ENCODE peak calls at places on chromosomes 2 and 18, in four cellular contexts. S is right lobe of liver, O is Peyer's patch, P is heart left ventricle. T is an unnamed sample.

GRCh38 chr2:225052703-225053102 is 10.4 kb upstream of the DOCK10 start:
- DNase-seq in S (no peak), P (no peak), O (no peak), T (no peak)

GRCh38 chr2:226835420-226835795 is 446 bp upstream of the RHBDD1 start:
- DNase-seq in P (peak; percentile 45), O (no peak), S (peak; percentile 51), T (no peak)

GRCh38 chr2:10080536-10081304 is 509 bp upstream of the CYS1 start:
- DNase-seq in S (no peak), P (no peak), O (no peak), T (no peak)

GRCh38 chr18:3046216-3046808 is 33.4 kb upstream of the LPIN2 start:
- DNase-seq in O (no peak), S (no peak), P (no peak), T (no peak)

GRCh38 chr18:73462092-73462491 is 594.3 kb upstream of the NETO1 start:
- DNase-seq in O (no peak), P (no peak), S (peak; percentile 25), T (no peak)

GRCh38 chr18:69400253-69400975 is at the start of gene DOK6:
- DNase-seq in O (no peak), P (peak; percentile 74), S (peak; percentile 63), T (no peak)

GRCh38 chr2:221100467-221101089 is 471.5 kb downstream of the EPHA4 start:
- DNase-seq in P (no peak), S (no peak), O (no peak), T (no peak)

GRCh38 chr18:9547767-9548166 is 66.6 kb downstream of the PPP4R1 start:
- DNase-seq in S (no peak), O (no peak), P (no peak), T (no peak)

GRCh38 chr2:15943378-15943851 is 3.1 kb downstream of the MYCN start:
- DNase-seq in S (no peak), P (no peak), O (peak; percentile 57), T (peak; percentile 18)

GRCh38 chr2:24477229-24477628 is 13.8 kb upstream of the NCOA1 start:
- DNase-seq in O (no peak), P (no peak), S (no peak), T (no peak)

GRCh38 chr2:166223298-166223697 is 95.5 kb upstream of the SCN1A start:
- DNase-seq in S (no peak), P (no peak), O (no peak), T (no peak)

GRCh38 chr2:64947906-64948305 is 41.3 kb upstream of the SLC1A4 start:
- DNase-seq in S (no peak), O (no peak), P (no peak), T (no peak)

GRCh38 chr2:130987519-130988425 is 105.5 kb downstream of the FAM168B start:
- DNase-seq in O (no peak), P (no peak), S (no peak), T (no peak)

GRCh38 chr2:71935291-71935848 is 212.3 kb downstream of the CYP26B1 start:
- DNase-seq in P (peak; percentile 64), S (no peak), O (no peak), T (peak; percentile 32)

GRCh38 chr2:230439590-230439989 is 23.6 kb downstream of the SP100 start:
- DNase-seq in P (no peak), S (no peak), O (no peak), T (no peak)

GRCh38 chr2:238380785-238381184 is 45.9 kb upstream of the ASB1 start:
- DNase-seq in O (no peak), P (no peak), S (no peak), T (no peak)

GRCh38 chr2:199659207-199659606 is 191.8 kb downstream of the FTCDNL1 start:
- DNase-seq in O (no peak), P (peak; percentile 45), S (peak; percentile 65), T (no peak)

GRCh38 chr2:15334650-15335326 is 226.3 kb downstream of the NBAS start:
- DNase-seq in P (no peak), S (no peak), O (no peak), T (no peak)

GRCh38 chr2:42663828-42664227 is 95.4 kb downstream of the MTA3 start:
- DNase-seq in O (no peak), S (no peak), P (no peak), T (no peak)

GRCh38 chr2:16948073-16948472 is 282.4 kb upstream of the CYRIA start:
- DNase-seq in S (no peak), O (no peak), P (no peak), T (no peak)

GRCh38 chr2:60936757-60937156 is 55.4 kb downstream of the REL start:
- DNase-seq in S (no peak), P (no peak), O (no peak), T (no peak)

GRCh38 chr2:46364797-46365457 is 67.7 kb downstream of the EPAS1 start:
- DNase-seq in O (no peak), P (no peak), S (no peak), T (peak; percentile 37)

GRCh38 chr2:165794520-165794882 is 454 bp upstream of the GALNT3 start:
- DNase-seq in O (no peak), P (peak; percentile 38), S (peak; percentile 28), T (peak; percentile 69)

GRCh38 chr2:100248971-100249370 is 73.3 kb downstream of the LONRF2 start:
- DNase-seq in P (no peak), O (no peak), S (no peak), T (no peak)

GRCh38 chr2:98333922-98334321 is 12.3 kb upstream of the CNGA3 start:
- DNase-seq in O (no peak), P (no peak), S (no peak), T (no peak)

GRCh38 chr2:161625314-161625919 is 1.2 kb downstream of the SLC4A10 start:
- DNase-seq in P (no peak), S (no peak), O (no peak), T (peak; percentile 10)

GRCh38 chr18:8849696-8850095 is 144.3 kb downstream of the MTCL1 start:
- DNase-seq in S (no peak), O (no peak), P (no peak), T (no peak)

GRCh38 chr2:78408795-78409118 is 616.7 kb upstream of the REG3G start:
- DNase-seq in O (no peak), S (no peak), P (no peak), T (no peak)

GRCh38 chr2:38269421-38269820 is 107.7 kb downstream of the ATL2 start:
- DNase-seq in O (no peak), S (no peak), P (no peak), T (no peak)

DNA sequence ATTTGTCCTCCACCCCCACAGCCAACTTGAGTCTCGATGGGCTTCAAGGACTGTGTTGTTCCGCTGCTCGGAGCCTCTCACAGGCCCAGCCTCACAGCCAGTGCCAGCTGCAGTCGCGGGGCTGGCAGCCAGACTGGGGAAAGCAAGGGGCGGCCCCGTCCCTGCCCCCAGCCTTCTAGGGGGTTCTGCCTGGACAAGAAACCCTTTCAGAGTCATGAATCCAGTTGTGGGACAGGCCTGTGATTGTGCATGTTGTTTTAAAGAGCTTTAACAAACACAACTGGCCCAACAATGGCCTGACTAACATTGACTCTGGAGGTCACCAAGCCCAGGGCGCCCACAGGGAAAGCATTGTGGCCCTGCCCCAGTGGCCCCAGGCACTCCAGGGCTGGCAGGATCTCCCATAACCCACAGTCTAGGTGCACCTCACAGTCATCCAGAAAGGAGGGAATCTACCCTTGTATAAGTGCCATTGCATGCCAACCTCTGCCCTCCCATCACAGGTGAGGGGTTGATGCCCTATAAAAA is 71.7 kb upstream of the DAPL1 start:
- DNase-seq in O (no peak), S (no peak), P (no peak), T (no peak)
- H3K27ac ChIP-seq in O (no peak overlapping the region), S (no peak overlapping the region), P (no peak overlapping the region), T (no peak overlapping the region)

GRCh38 chr2:63665806-63666205 is 77.0 kb downstream of the MDH1 start:
- DNase-seq in P (no peak), O (no peak), S (no peak), T (no peak)
- H3K27ac ChIP-seq in P (no peak overlapping the region), O (no peak overlapping the region), S (no peak overlapping the region), T (no peak overlapping the region)

GRCh38 chr2:233285921-233286320 is 21.7 kb upstream of the SAG start:
- DNase-seq in O (no peak), S (no peak), P (no peak), T (no peak)

GRCh38 chr2:233289590-233290424 is 17.8 kb upstream of the SAG start:
- DNase-seq in S (no peak), O (no peak), P (no peak), T (no peak)

GRCh38 chr2:233288663-233289062 is 19.0 kb upstream of the SAG start:
- DNase-seq in P (no peak), S (no peak), O (no peak), T (no peak)

GRCh38 chr2:233287871-233288270 is 19.7 kb upstream of the SAG start:
- DNase-seq in O (no peak), S (no peak), P (no peak), T (no peak)

GRCh38 chr2:233290446-233290845 is 17.2 kb upstream of the SAG start:
- DNase-seq in P (no peak), O (no peak), S (no peak), T (no peak)
- H3K27ac ChIP-seq in P (no peak overlapping the region), O (no peak overlapping the region), S (no peak overlapping the region), T (no peak overlapping the region)

DNA sequence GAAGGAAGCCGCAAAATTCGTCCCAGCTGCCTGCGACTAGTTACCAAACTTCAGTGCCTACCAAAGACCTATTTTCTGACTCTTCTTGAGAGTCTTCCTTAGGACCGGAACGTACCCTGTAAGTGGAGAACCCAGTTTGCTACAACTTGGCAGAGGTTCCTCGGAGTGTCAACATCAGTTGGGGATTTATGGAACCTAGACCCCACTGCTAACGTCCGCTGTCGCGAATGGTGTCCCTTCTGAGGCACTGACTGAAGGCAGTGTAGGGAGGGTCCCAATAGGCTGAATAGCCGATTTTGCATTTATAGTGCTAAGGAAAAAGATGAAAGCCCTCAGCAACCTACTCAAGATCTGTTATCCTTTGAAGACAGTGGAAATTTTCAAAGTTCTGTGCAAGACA is 568 bp upstream of the STK17B start:
- DNase-seq in P (no peak), O (no peak), S (no peak), T (no peak)
- H3K27ac ChIP-seq in P (peak overlapping the region; percentile 61), O (peak overlapping the region; percentile 99), S (peak overlapping the region; percentile 3), T (peak overlapping the region; percentile 80)

DNA sequence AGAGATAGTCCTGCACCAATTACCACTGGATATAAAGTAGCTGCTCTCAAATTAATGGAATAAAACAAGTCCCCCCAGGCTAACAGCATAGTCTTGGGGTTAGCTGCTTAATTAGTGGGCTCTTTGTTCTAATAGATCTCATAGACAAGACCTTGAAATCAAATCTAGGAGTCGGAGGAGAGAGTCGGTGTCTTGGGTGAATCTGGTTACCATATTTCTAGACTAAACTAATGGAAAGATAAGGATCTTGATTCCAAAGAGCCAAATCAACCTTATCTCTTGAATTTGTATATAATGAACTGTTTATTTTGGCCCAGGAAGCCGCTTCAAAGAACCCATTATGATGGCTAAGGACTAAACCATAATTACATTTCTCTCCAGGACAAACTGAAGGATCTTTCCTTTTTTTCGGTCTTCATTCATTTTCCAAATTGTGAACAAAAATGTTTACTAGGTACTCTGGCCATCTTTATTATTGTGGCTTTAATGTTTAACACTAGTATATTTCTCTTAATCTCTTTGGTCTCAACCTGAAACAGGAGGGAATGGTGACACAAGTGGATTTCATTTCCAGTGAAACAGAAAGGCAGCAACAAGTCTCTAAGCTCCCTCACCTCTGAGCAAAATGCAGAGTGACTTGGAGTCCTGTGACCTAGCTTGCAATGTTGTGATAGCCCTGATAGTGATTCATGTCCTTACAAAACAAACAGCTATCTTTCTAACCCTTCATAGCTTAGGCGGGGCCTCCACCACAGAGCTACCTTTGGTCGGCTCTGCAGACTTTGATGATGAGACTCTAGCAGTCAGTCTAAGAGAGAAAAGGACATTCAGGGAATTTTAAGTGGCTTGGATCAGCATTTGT is 137.8 kb upstream of the PARD3B start:
- DNase-seq in P (no peak), S (peak; percentile 35), O (no peak), T (no peak)
- H3K27ac ChIP-seq in P (no peak overlapping the region), S (no peak overlapping the region), O (no peak overlapping the region), T (no peak overlapping the region)